ENCODE peak calls at places on chromosomes 2 and 18, in seven cellular contexts. R, V, Z, C, U, S and D are unnamed samples.

GRCh38 chr2:158889135-158889853 is 79.1 kb upstream of the TANC1 start:
- DNase-seq in U (no peak), Z (no peak), C (no peak), V (no peak), R (no peak), S (no peak), D (no peak)

GRCh38 chr2:191245046-191245868 is at the start of gene MYO1B:
- DNase-seq in R (peak), C (peak), V (peak), Z (peak), U (no peak), S (peak), D (peak)

GRCh38 chr2:207434903-207435302 is 94.9 kb upstream of the CREB1 start:
- DNase-seq in V (no peak), C (no peak), U (no peak), S (no peak), Z (no peak), R (no peak), D (no peak)

GRCh38 chr2:28513097-28513496 is 17.2 kb downstream of the PLB1 start:
- DNase-seq in Z (no peak), S (no peak), U (no peak), V (no peak), R (no peak), C (no peak), D (no peak)

GRCh38 chr2:172943992-172944793 is 131.5 kb upstream of the MAP3K20 start:
- DNase-seq in V (no peak), C (no peak), R (no peak), Z (no peak), S (peak), U (no peak), D (no peak)

GRCh38 chr2:29066271-29066860 is 8.0 kb downstream of the PCARE start:
- DNase-seq in Z (no peak), S (no peak), C (no peak), V (no peak), R (no peak), U (no peak), D (no peak)

GRCh38 chr18:35005963-35006577 is 35.1 kb upstream of the MAPRE2 start:
- DNase-seq in C (peak), V (no peak), U (peak), S (peak), Z (no peak), R (no peak), D (peak)

GRCh38 chr18:37612941-37613340 is 47.3 kb upstream of the CELF4 start:
- DNase-seq in U (no peak), R (no peak), C (no peak), S (no peak), Z (no peak), V (no peak), D (no peak)